ENCODE peak calls at places on chromosomes 12 and 14, in nine cellular contexts. One of them, this sample, is unnamed.

GRCh38 chr12:96194572-96194889 is 356 bp downstream of the ELK3 start:
- DNase-seq in left ventricle myocardium inferior: no peak
- DNase-seq in central memory CD8-positive, alpha-beta T cell: no peak
- DNase-seq in nephron progenitor cell: no peak
- DNase-seq in cardiac septum: no peak
- DNase-seq in midbrain: no peak
- DNase-seq in ecto neural progenitor cell: no peak
- DNase-seq in tibial nerve: no peak
- DNase-seq in cardiac fibroblast: no peak
- DNase-seq in this sample: no peak

GRCh38 chr12:31797230-31797872 is 68.5 kb upstream of the AMN1 start:
- DNase-seq in left ventricle myocardium inferior: no peak
- DNase-seq in nephron progenitor cell: no peak
- DNase-seq in midbrain: no peak
- DNase-seq in cardiac septum: no peak
- DNase-seq in ecto neural progenitor cell: no peak
- DNase-seq in central memory CD8-positive, alpha-beta T cell: no peak
- DNase-seq in cardiac fibroblast: no peak
- DNase-seq in tibial nerve: no peak
- DNase-seq in this sample: no peak

GRCh38 chr12:104049278-104050257 is at the start of gene GLT8D2:
- DNase-seq in tibial nerve: peak
- DNase-seq in cardiac fibroblast: peak
- DNase-seq in ecto neural progenitor cell: peak
- DNase-seq in left ventricle myocardium inferior: peak
- DNase-seq in cardiac septum: no peak
- DNase-seq in central memory CD8-positive, alpha-beta T cell: no peak
- DNase-seq in nephron progenitor cell: peak
- DNase-seq in midbrain: no peak
- DNase-seq in this sample: peak

GRCh38 chr12:848519-849191 is 96.3 kb downstream of the WNK1 start:
- DNase-seq in ecto neural progenitor cell: no peak
- DNase-seq in cardiac fibroblast: peak
- DNase-seq in left ventricle myocardium inferior: no peak
- DNase-seq in nephron progenitor cell: no peak
- DNase-seq in cardiac septum: no peak
- DNase-seq in midbrain: no peak
- DNase-seq in tibial nerve: no peak
- DNase-seq in central memory CD8-positive, alpha-beta T cell: no peak
- DNase-seq in this sample: no peak

GRCh38 chr12:75890660-75891059 is 140.9 kb downstream of the PHLDA1 start:
- DNase-seq in ecto neural progenitor cell: no peak
- DNase-seq in nephron progenitor cell: no peak
- DNase-seq in cardiac septum: no peak
- DNase-seq in cardiac fibroblast: no peak
- DNase-seq in tibial nerve: no peak
- DNase-seq in left ventricle myocardium inferior: no peak
- DNase-seq in midbrain: no peak
- DNase-seq in central memory CD8-positive, alpha-beta T cell: no peak
- DNase-seq in this sample: no peak

GRCh38 chr12:107783406-107784376 is 9.2 kb downstream of the ASCL4 start:
- DNase-seq in nephron progenitor cell: no peak
- DNase-seq in midbrain: no peak
- DNase-seq in left ventricle myocardium inferior: no peak
- DNase-seq in cardiac septum: no peak
- DNase-seq in cardiac fibroblast: no peak
- DNase-seq in tibial nerve: no peak
- DNase-seq in ecto neural progenitor cell: no peak
- DNase-seq in central memory CD8-positive, alpha-beta T cell: no peak
- DNase-seq in this sample: no peak

GRCh38 chr12:11719678-11720099 is 70.2 kb downstream of the ETV6 start:
- DNase-seq in midbrain: no peak
- DNase-seq in cardiac septum: peak
- DNase-seq in nephron progenitor cell: no peak
- DNase-seq in tibial nerve: no peak
- DNase-seq in cardiac fibroblast: peak
- DNase-seq in left ventricle myocardium inferior: peak
- DNase-seq in ecto neural progenitor cell: no peak
- DNase-seq in central memory CD8-positive, alpha-beta T cell: no peak
- DNase-seq in this sample: peak

GRCh38 chr14:71943695-71944018 is 11.4 kb downstream of the RGS6 start:
- DNase-seq in cardiac fibroblast: no peak
- DNase-seq in midbrain: no peak
- DNase-seq in left ventricle myocardium inferior: no peak
- DNase-seq in cardiac septum: no peak
- DNase-seq in ecto neural progenitor cell: no peak
- DNase-seq in nephron progenitor cell: no peak
- DNase-seq in central memory CD8-positive, alpha-beta T cell: no peak
- DNase-seq in tibial nerve: no peak
- DNase-seq in this sample: no peak

GRCh38 chr12:66662179-66662578 is 16.7 kb downstream of the GRIP1 start:
- DNase-seq in tibial nerve: no peak
- DNase-seq in cardiac fibroblast: no peak
- DNase-seq in central memory CD8-positive, alpha-beta T cell: no peak
- DNase-seq in cardiac septum: no peak
- DNase-seq in nephron progenitor cell: no peak
- DNase-seq in left ventricle myocardium inferior: no peak
- DNase-seq in midbrain: no peak
- DNase-seq in ecto neural progenitor cell: no peak
- DNase-seq in this sample: no peak

GRCh38 chr12:64923536-64923935 is 99.1 kb downstream of the TBC1D30 start:
- DNase-seq in tibial nerve: no peak
- DNase-seq in midbrain: no peak
- DNase-seq in central memory CD8-positive, alpha-beta T cell: no peak
- DNase-seq in cardiac fibroblast: no peak
- DNase-seq in nephron progenitor cell: no peak
- DNase-seq in ecto neural progenitor cell: no peak
- DNase-seq in cardiac septum: no peak
- DNase-seq in left ventricle myocardium inferior: no peak
- DNase-seq in this sample: no peak

GRCh38 chr12:9364224-9365176 is 156.3 kb upstream of the PZP start:
- DNase-seq in midbrain: peak
- DNase-seq in ecto neural progenitor cell: no peak
- DNase-seq in nephron progenitor cell: peak
- DNase-seq in cardiac septum: no peak
- DNase-seq in left ventricle myocardium inferior: no peak
- DNase-seq in tibial nerve: no peak
- DNase-seq in cardiac fibroblast: peak
- DNase-seq in central memory CD8-positive, alpha-beta T cell: no peak
- DNase-seq in this sample: no peak

GRCh38 chr14:43765474-43765873 is 741.6 kb downstream of the FSCB start:
- DNase-seq in central memory CD8-positive, alpha-beta T cell: no peak
- DNase-seq in ecto neural progenitor cell: no peak
- DNase-seq in cardiac fibroblast: no peak
- DNase-seq in left ventricle myocardium inferior: no peak
- DNase-seq in midbrain: no peak
- DNase-seq in cardiac septum: no peak
- DNase-seq in nephron progenitor cell: no peak
- DNase-seq in tibial nerve: no peak
- DNase-seq in this sample: no peak

GRCh38 chr12:32493282-32493681 is 93.9 kb downstream of the FGD4 start:
- DNase-seq in cardiac fibroblast: no peak
- DNase-seq in midbrain: no peak
- DNase-seq in central memory CD8-positive, alpha-beta T cell: no peak
- DNase-seq in cardiac septum: no peak
- DNase-seq in nephron progenitor cell: no peak
- DNase-seq in tibial nerve: no peak
- DNase-seq in left ventricle myocardium inferior: no peak
- DNase-seq in ecto neural progenitor cell: no peak
- DNase-seq in this sample: no peak

GRCh38 chr12:27711312-27711682 is 665 bp downstream of the MRPS35 start:
- DNase-seq in central memory CD8-positive, alpha-beta T cell: no peak
- DNase-seq in cardiac septum: no peak
- DNase-seq in ecto neural progenitor cell: no peak
- DNase-seq in nephron progenitor cell: no peak
- DNase-seq in left ventricle myocardium inferior: no peak
- DNase-seq in tibial nerve: no peak
- DNase-seq in cardiac fibroblast: no peak
- DNase-seq in midbrain: no peak
- DNase-seq in this sample: no peak

GRCh38 chr12:12985817-12986408 is 14.2 kb downstream of the HEBP1 start:
- DNase-seq in nephron progenitor cell: peak
- DNase-seq in midbrain: no peak
- DNase-seq in cardiac fibroblast: peak
- DNase-seq in cardiac septum: no peak
- DNase-seq in tibial nerve: no peak
- DNase-seq in left ventricle myocardium inferior: no peak
- DNase-seq in ecto neural progenitor cell: peak
- DNase-seq in central memory CD8-positive, alpha-beta T cell: no peak
- DNase-seq in this sample: no peak

GRCh38 chr14:92510972-92511371 is 2.6 kb upstream of the RIN3 start:
- DNase-seq in ecto neural progenitor cell: no peak
- DNase-seq in midbrain: no peak
- DNase-seq in nephron progenitor cell: no peak
- DNase-seq in tibial nerve: no peak
- DNase-seq in left ventricle myocardium inferior: no peak
- DNase-seq in cardiac septum: no peak
- DNase-seq in cardiac fibroblast: no peak
- DNase-seq in central memory CD8-positive, alpha-beta T cell: no peak
- DNase-seq in this sample: no peak

GRCh38 chr14:54730156-54730961 is 163.4 kb downstream of the SAMD4A start:
- DNase-seq in ecto neural progenitor cell: no peak
- DNase-seq in nephron progenitor cell: no peak
- DNase-seq in left ventricle myocardium inferior: no peak
- DNase-seq in central memory CD8-positive, alpha-beta T cell: no peak
- DNase-seq in cardiac fibroblast: peak
- DNase-seq in midbrain: peak
- DNase-seq in cardiac septum: no peak
- DNase-seq in tibial nerve: no peak
- DNase-seq in this sample: no peak

GRCh38 chr12:4824415-4824814 is 85.3 kb upstream of the KCNA1 start:
- DNase-seq in cardiac septum: no peak
- DNase-seq in nephron progenitor cell: no peak
- DNase-seq in central memory CD8-positive, alpha-beta T cell: no peak
- DNase-seq in cardiac fibroblast: peak
- DNase-seq in left ventricle myocardium inferior: no peak
- DNase-seq in midbrain: no peak
- DNase-seq in tibial nerve: no peak
- DNase-seq in ecto neural progenitor cell: no peak
- DNase-seq in this sample: no peak

GRCh38 chr12:21756699-21757098 is 17.8 kb downstream of the KCNJ8 start:
- DNase-seq in midbrain: no peak
- DNase-seq in cardiac septum: no peak
- DNase-seq in left ventricle myocardium inferior: no peak
- DNase-seq in ecto neural progenitor cell: no peak
- DNase-seq in central memory CD8-positive, alpha-beta T cell: no peak
- DNase-seq in tibial nerve: no peak
- DNase-seq in cardiac fibroblast: no peak
- DNase-seq in nephron progenitor cell: no peak
- DNase-seq in this sample: no peak

GRCh38 chr12:51636581-51636980 is 45.5 kb downstream of the SCN8A start:
- DNase-seq in midbrain: no peak
- DNase-seq in cardiac septum: no peak
- DNase-seq in cardiac fibroblast: peak
- DNase-seq in ecto neural progenitor cell: no peak
- DNase-seq in left ventricle myocardium inferior: no peak
- DNase-seq in central memory CD8-positive, alpha-beta T cell: no peak
- DNase-seq in nephron progenitor cell: no peak
- DNase-seq in tibial nerve: no peak
- DNase-seq in this sample: no peak

GRCh38 chr12:124764870-124765570 is 98.6 kb downstream of the SCARB1 start:
- DNase-seq in left ventricle myocardium inferior: no peak
- DNase-seq in ecto neural progenitor cell: no peak
- DNase-seq in cardiac fibroblast: peak
- DNase-seq in nephron progenitor cell: no peak
- DNase-seq in tibial nerve: peak
- DNase-seq in cardiac septum: no peak
- DNase-seq in midbrain: no peak
- DNase-seq in central memory CD8-positive, alpha-beta T cell: no peak
- DNase-seq in this sample: no peak

GRCh38 chr14:20998139-20998538 is 954 bp upstream of the SLC39A2 start:
- DNase-seq in ecto neural progenitor cell: no peak
- DNase-seq in nephron progenitor cell: no peak
- DNase-seq in central memory CD8-positive, alpha-beta T cell: no peak
- DNase-seq in cardiac fibroblast: no peak
- DNase-seq in left ventricle myocardium inferior: no peak
- DNase-seq in cardiac septum: no peak
- DNase-seq in midbrain: no peak
- DNase-seq in tibial nerve: no peak
- DNase-seq in this sample: no peak